ENCODE peak calls at places on chromosome 10, in five cellular contexts. One of them, this sample, is unnamed.

GRCh38 chr10:17003666-17004065 is 125.9 kb downstream of the CUBN start:
- DNase-seq in heart right ventricle: no peak
- DNase-seq in gastrocnemius medialis: no peak
- DNase-seq in kidney: no peak
- DNase-seq in ACHN: no peak
- DNase-seq in this sample: no peak

GRCh38 chr10:97628228-97628627 is 5.1 kb downstream of the MORN4 start:
- DNase-seq in heart right ventricle: no peak
- DNase-seq in gastrocnemius medialis: no peak
- DNase-seq in kidney: no peak
- DNase-seq in ACHN: no peak
- DNase-seq in this sample: no peak

GRCh38 chr10:37711617-37712488 is 145.6 kb downstream of the ZNF248 start:
- DNase-seq in heart right ventricle: no peak
- DNase-seq in gastrocnemius medialis: no peak
- DNase-seq in kidney: no peak
- DNase-seq in ACHN: no peak
- DNase-seq in this sample: no peak

GRCh38 chr10:11798862-11799735 is 24.1 kb upstream of the PROSER2 start:
- DNase-seq in heart right ventricle: no peak
- DNase-seq in gastrocnemius medialis: no peak
- DNase-seq in kidney: peak; percentile 82
- DNase-seq in ACHN: no peak
- DNase-seq in this sample: peak; percentile 90

GRCh38 chr10:110733256-110733952 is 89.3 kb downstream of the RBM20 start:
- DNase-seq in heart right ventricle: no peak
- DNase-seq in gastrocnemius medialis: no peak
- DNase-seq in kidney: no peak
- DNase-seq in ACHN: peak; percentile 32
- DNase-seq in this sample: no peak

GRCh38 chr10:131776496-131776895 is 124.3 kb upstream of the PPP2R2D start:
- DNase-seq in heart right ventricle: no peak
- DNase-seq in gastrocnemius medialis: no peak
- DNase-seq in kidney: peak; percentile 33
- DNase-seq in ACHN: no peak
- DNase-seq in this sample: no peak

GRCh38 chr10:60155945-60156683 is 233.6 kb downstream of the ANK3 start:
- DNase-seq in heart right ventricle: peak; percentile 38
- DNase-seq in gastrocnemius medialis: no peak
- DNase-seq in kidney: no peak
- DNase-seq in ACHN: no peak
- DNase-seq in this sample: no peak

GRCh38 chr10:26112532-26112931 is 104.0 kb upstream of the GAD2 start:
- DNase-seq in heart right ventricle: no peak
- DNase-seq in gastrocnemius medialis: no peak
- DNase-seq in kidney: no peak
- DNase-seq in ACHN: no peak
- DNase-seq in this sample: no peak

GRCh38 chr10:53458007-53458406 is 685.4 kb upstream of the MBL2 start:
- DNase-seq in heart right ventricle: no peak
- DNase-seq in gastrocnemius medialis: no peak
- DNase-seq in kidney: no peak
- DNase-seq in ACHN: no peak
- DNase-seq in this sample: no peak

GRCh38 chr10:61024801-61025201 is 80.8 kb upstream of the RHOBTB1 start:
- DNase-seq in heart right ventricle: no peak
- DNase-seq in gastrocnemius medialis: no peak
- DNase-seq in kidney: no peak
- DNase-seq in ACHN: peak; percentile 35
- DNase-seq in this sample: no peak

GRCh38 chr10:102509387-102509786 is 5.6 kb downstream of the SUFU start:
- DNase-seq in heart right ventricle: no peak
- DNase-seq in gastrocnemius medialis: no peak
- DNase-seq in kidney: no peak
- DNase-seq in ACHN: no peak
- DNase-seq in this sample: no peak

GRCh38 chr10:9147475-9147874 is 1093.0 kb downstream of the GATA3 start:
- DNase-seq in heart right ventricle: no peak
- DNase-seq in gastrocnemius medialis: no peak
- DNase-seq in kidney: no peak
- DNase-seq in ACHN: peak; percentile 6
- DNase-seq in this sample: no peak

GRCh38 chr10:128468462-128468861 is 342.2 kb upstream of the MKI67 start:
- DNase-seq in heart right ventricle: no peak
- DNase-seq in gastrocnemius medialis: no peak
- DNase-seq in kidney: no peak
- DNase-seq in ACHN: no peak
- DNase-seq in this sample: no peak

GRCh38 chr10:526651-527312 is 162.7 kb downstream of the DIP2C start:
- DNase-seq in heart right ventricle: no peak
- DNase-seq in gastrocnemius medialis: no peak
- DNase-seq in kidney: no peak
- DNase-seq in ACHN: no peak
- DNase-seq in this sample: no peak

GRCh38 chr10:58625070-58625469 is 112.4 kb downstream of the BICC1 start:
- DNase-seq in heart right ventricle: no peak
- DNase-seq in gastrocnemius medialis: no peak
- DNase-seq in kidney: no peak
- DNase-seq in ACHN: no peak
- DNase-seq in this sample: no peak

GRCh38 chr10:122164028-122164601 is 107.0 kb upstream of the BTBD16 start:
- DNase-seq in heart right ventricle: no peak
- DNase-seq in gastrocnemius medialis: no peak
- DNase-seq in kidney: peak; percentile 72
- DNase-seq in ACHN: no peak
- DNase-seq in this sample: no peak

GRCh38 chr10:108597031-108597430 is 1326.3 kb downstream of the XPNPEP1 start:
- DNase-seq in heart right ventricle: no peak
- DNase-seq in gastrocnemius medialis: no peak
- DNase-seq in kidney: no peak
- DNase-seq in ACHN: no peak
- DNase-seq in this sample: no peak

GRCh38 chr10:68989317-68989990 is 851 bp downstream of the KIFBP start:
- DNase-seq in heart right ventricle: no peak
- DNase-seq in gastrocnemius medialis: no peak
- DNase-seq in kidney: no peak
- DNase-seq in ACHN: peak; percentile 40
- DNase-seq in this sample: no peak

GRCh38 chr10:79586933-79587332 is 23.8 kb upstream of the SFTPA1 start:
- DNase-seq in heart right ventricle: no peak
- DNase-seq in gastrocnemius medialis: no peak
- DNase-seq in kidney: no peak
- DNase-seq in ACHN: no peak
- DNase-seq in this sample: no peak

GRCh38 chr10:69445094-69445493 is 6.2 kb upstream of the TSPAN15 start:
- DNase-seq in heart right ventricle: no peak
- DNase-seq in gastrocnemius medialis: no peak
- DNase-seq in kidney: no peak
- DNase-seq in ACHN: peak; percentile 30
- DNase-seq in this sample: no peak

GRCh38 chr10:34280599-34281374 is 534.3 kb downstream of the PARD3 start:
- DNase-seq in heart right ventricle: peak; percentile 12
- DNase-seq in gastrocnemius medialis: peak; percentile 45
- DNase-seq in kidney: no peak
- DNase-seq in ACHN: peak; percentile 66
- DNase-seq in this sample: no peak

GRCh38 chr10:28508304-28508925 is 24.5 kb upstream of the WAC start:
- DNase-seq in heart right ventricle: no peak
- DNase-seq in gastrocnemius medialis: no peak
- DNase-seq in kidney: no peak
- DNase-seq in ACHN: no peak
- DNase-seq in this sample: no peak

GRCh38 chr10:132872658-132873057 is 69.7 kb downstream of the CFAP46 start:
- DNase-seq in heart right ventricle: no peak
- DNase-seq in gastrocnemius medialis: no peak
- DNase-seq in kidney: peak; percentile 16
- DNase-seq in ACHN: no peak
- DNase-seq in this sample: no peak

GRCh38 chr10:93495654-93496321 is 624 bp upstream of the CEP55 start:
- DNase-seq in heart right ventricle: peak; percentile 27
- DNase-seq in gastrocnemius medialis: no peak
- DNase-seq in kidney: peak; percentile 74
- DNase-seq in ACHN: peak; percentile 55
- DNase-seq in this sample: no peak

GRCh38 chr10:29689001-29689400 is 54.2 kb upstream of the SVIL start:
- DNase-seq in heart right ventricle: no peak
- DNase-seq in gastrocnemius medialis: no peak
- DNase-seq in kidney: no peak
- DNase-seq in ACHN: peak; percentile 57
- DNase-seq in this sample: peak; percentile 20

GRCh38 chr10:78932861-78933260 is 135.9 kb upstream of the ZMIZ1 start:
- DNase-seq in heart right ventricle: no peak
- DNase-seq in gastrocnemius medialis: no peak
- DNase-seq in kidney: no peak
- DNase-seq in ACHN: no peak
- DNase-seq in this sample: no peak

GRCh38 chr10:100403734-100404133 is 56.7 kb downstream of the SCD start:
- DNase-seq in heart right ventricle: no peak
- DNase-seq in gastrocnemius medialis: no peak
- DNase-seq in kidney: no peak
- DNase-seq in ACHN: no peak
- DNase-seq in this sample: no peak

GRCh38 chr10:71264345-71265200 is 52.2 kb downstream of the UNC5B start:
- DNase-seq in heart right ventricle: no peak
- DNase-seq in gastrocnemius medialis: no peak
- DNase-seq in kidney: no peak
- DNase-seq in ACHN: no peak
- DNase-seq in this sample: no peak

GRCh38 chr10:70320751-70321150 is 36.9 kb upstream of the NPFFR1 start:
- DNase-seq in heart right ventricle: no peak
- DNase-seq in gastrocnemius medialis: no peak
- DNase-seq in kidney: no peak
- DNase-seq in ACHN: no peak
- DNase-seq in this sample: no peak

GRCh38 chr10:6678211-6678803 is 98.2 kb upstream of the PRKCQ start:
- DNase-seq in heart right ventricle: peak; percentile 44
- DNase-seq in gastrocnemius medialis: no peak
- DNase-seq in kidney: no peak
- DNase-seq in ACHN: peak; percentile 37
- DNase-seq in this sample: peak; percentile 55

GRCh38 chr10:91557540-91558231 is 75.2 kb downstream of the PPP1R3C start:
- DNase-seq in heart right ventricle: no peak
- DNase-seq in gastrocnemius medialis: no peak
- DNase-seq in kidney: no peak
- DNase-seq in ACHN: no peak
- DNase-seq in this sample: no peak

GRCh38 chr10:43942096-43942885 is 293.6 kb upstream of the ZNF32 start:
- DNase-seq in heart right ventricle: no peak
- DNase-seq in gastrocnemius medialis: no peak
- DNase-seq in kidney: no peak
- DNase-seq in ACHN: no peak
- DNase-seq in this sample: no peak

GRCh38 chr10:7572435-7572834 is 94.3 kb downstream of the ITIH5 start:
- DNase-seq in heart right ventricle: no peak
- DNase-seq in gastrocnemius medialis: no peak
- DNase-seq in kidney: no peak
- DNase-seq in ACHN: no peak
- DNase-seq in this sample: no peak

GRCh38 chr10:86569335-86569734 is 47.7 kb upstream of the WAPL start:
- DNase-seq in heart right ventricle: no peak
- DNase-seq in gastrocnemius medialis: no peak
- DNase-seq in kidney: no peak
- DNase-seq in ACHN: no peak
- DNase-seq in this sample: no peak

GRCh38 chr10:132205650-132206376 is 19.1 kb downstream of the DPYSL4 start:
- DNase-seq in heart right ventricle: no peak
- DNase-seq in gastrocnemius medialis: no peak
- DNase-seq in kidney: peak; percentile 49
- DNase-seq in ACHN: no peak
- DNase-seq in this sample: no peak

GRCh38 chr10:5976689-5977470 is 463 bp downstream of the IL15RA start:
- DNase-seq in heart right ventricle: peak; percentile 47
- DNase-seq in gastrocnemius medialis: peak; percentile 6
- DNase-seq in kidney: peak; percentile 88
- DNase-seq in ACHN: peak; percentile 46
- DNase-seq in this sample: peak; percentile 61

GRCh38 chr10:129790710-129791446 is 173.2 kb downstream of the EBF3 start:
- DNase-seq in heart right ventricle: no peak
- DNase-seq in gastrocnemius medialis: no peak
- DNase-seq in kidney: no peak
- DNase-seq in ACHN: no peak
- DNase-seq in this sample: no peak

GRCh38 chr10:15879663-15880062 is 19.4 kb upstream of the MINDY3 start:
- DNase-seq in heart right ventricle: no peak
- DNase-seq in gastrocnemius medialis: no peak
- DNase-seq in kidney: no peak
- DNase-seq in ACHN: no peak
- DNase-seq in this sample: no peak